ENCODE peak calls at places on chromosomes 3 and 15, in five cellular contexts. Y, X, K, H and J are unnamed samples.

GRCh38 chr3:4814302-4814903 is 164.8 kb upstream of the BHLHE40 start:
- DNase-seq in Y (no peak), X (no peak), K (no peak), H (no peak), J (peak; percentile 16)

GRCh38 chr15:76861815-76862397 is 43.2 kb downstream of the SCAPER start:
- DNase-seq in X (no peak), Y (no peak), H (no peak), K (no peak), J (no peak)

GRCh38 chr3:98763076-98763475 is at the start of gene ST3GAL6:
- DNase-seq in H (no peak), Y (no peak), K (no peak), X (no peak), J (no peak)

GRCh38 chr3:94246136-94246535 is 183.3 kb downstream of the NSUN3 start:
- DNase-seq in X (no peak), H (no peak), K (no peak), Y (no peak), J (no peak)

GRCh38 chr15:68921926-68922325 is 8.4 kb upstream of the SPESP1 start:
- DNase-seq in H (no peak), X (no peak), Y (no peak), K (no peak), J (no peak)

GRCh38 chr15:44537728-44538240 is 837 bp downstream of the EIF3J start:
- DNase-seq in K (no peak), Y (no peak), X (no peak), H (no peak), J (no peak)

GRCh38 chr3:43867673-43868072 is 176.9 kb downstream of the ABHD5 start:
- DNase-seq in K (no peak), X (no peak), H (no peak), Y (no peak), J (no peak)

GRCh38 chr3:163582967-163583366 is 1495.3 kb downstream of the SI start:
- DNase-seq in Y (no peak), H (no peak), X (no peak), K (no peak), J (no peak)

GRCh38 chr3:49177073-49177472 is 5.7 kb downstream of the KLHDC8B start:
- DNase-seq in X (no peak), H (no peak), Y (no peak), K (no peak), J (no peak)
- H3K4me1 ChIP-seq in X (peaks cover 25% of the 10 kb centered on the region), H (peaks cover 9% of the 10 kb centered on the region), Y (peaks cover 8% of the 10 kb centered on the region), K (no peaks in the 10 kb centered on the region), J (peaks cover 42% of the 10 kb centered on the region)

DNA sequence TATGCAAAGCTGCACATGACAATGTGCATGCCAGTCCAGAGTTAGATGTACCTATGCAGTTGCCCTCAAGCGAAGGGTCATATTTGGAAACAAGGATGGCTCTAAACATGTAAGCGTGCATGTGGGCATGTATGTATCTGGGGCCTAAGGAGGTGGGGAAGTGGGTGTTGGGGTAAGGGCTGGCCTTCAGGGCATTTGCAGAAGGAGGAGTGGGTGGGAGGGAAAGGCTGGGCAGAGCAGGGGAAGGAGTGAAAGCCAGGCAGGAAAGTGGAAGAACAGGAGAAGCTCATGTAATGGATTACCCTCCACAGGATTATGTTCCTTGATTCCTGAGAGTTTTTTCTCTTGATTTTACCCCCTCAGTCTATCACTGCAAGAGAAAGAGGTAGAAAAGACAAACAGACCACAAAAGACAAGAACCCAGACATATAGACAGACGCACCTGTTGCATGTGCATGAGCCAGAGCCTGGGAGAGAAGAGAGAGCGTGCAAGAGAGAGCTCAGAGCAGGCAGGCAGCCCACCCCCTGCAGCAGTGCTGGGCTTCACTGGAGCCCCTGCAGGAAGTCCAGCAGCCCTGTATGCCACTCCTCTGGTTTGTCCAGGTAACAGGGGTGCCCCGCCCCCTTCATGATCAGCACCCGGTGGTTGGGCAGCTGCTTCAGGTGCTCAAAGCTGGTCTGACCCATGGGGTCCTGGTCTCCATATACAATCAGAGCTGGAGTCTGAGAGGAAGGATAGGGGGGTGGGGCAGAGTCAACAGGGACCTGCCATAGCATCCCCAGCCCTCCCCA is 1.8 kb upstream of the PCBP4 start:
- DNase-seq in K (no peak), H (no peak), X (no peak), Y (no peak), J (no peak)
- H3K4me1 ChIP-seq in K (no peaks in the 10 kb centered on the region), H (peaks cover 26% of the 10 kb centered on the region), X (peaks cover 44% of the 10 kb centered on the region), Y (peaks cover 16% of the 10 kb centered on the region), J (peaks cover 20% of the 10 kb centered on the region)

DNA sequence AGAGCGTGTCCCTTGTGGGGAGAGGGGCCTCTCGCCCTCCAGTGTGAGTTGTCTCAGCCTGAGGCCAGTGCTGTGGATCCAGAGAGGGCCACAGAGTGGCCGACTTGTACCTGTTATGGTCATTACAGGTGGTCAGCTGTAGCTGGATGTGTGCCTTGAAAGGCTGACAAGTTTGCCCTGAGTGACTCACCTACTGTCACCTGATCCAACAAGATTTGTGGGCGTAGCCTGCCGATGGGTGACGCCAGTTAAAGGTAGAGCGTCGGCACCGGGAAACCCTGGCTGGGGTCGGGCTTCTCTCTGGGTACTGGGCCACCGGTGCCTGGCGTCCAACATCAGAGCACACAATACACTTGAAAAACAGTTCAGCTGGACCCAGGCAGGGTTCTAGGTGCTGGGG is 2.8 kb upstream of the ISG20 start:
- DNase-seq in H (peak; percentile 69), K (peak; percentile 56), Y (peak; percentile 73), X (no peak), J (no peak)
- H3K4me1 ChIP-seq in H (peaks cover 38% of the 10 kb centered on the region), K (peaks cover 5% of the 10 kb centered on the region), Y (no peaks in the 10 kb centered on the region), X (peaks cover 14% of the 10 kb centered on the region), J (no peaks in the 10 kb centered on the region)

GRCh38 chr3:12591997-12592715 is 35.3 kb downstream of the MKRN2 start:
- DNase-seq in X (no peak), H (no peak), Y (no peak), K (no peak), J (no peak)
- H3K4me1 ChIP-seq in X (no peaks in the 10 kb centered on the region), H (no peaks in the 10 kb centered on the region), Y (no peaks in the 10 kb centered on the region), K (no peaks in the 10 kb centered on the region), J (peaks cover 9% of the 10 kb centered on the region)

GRCh38 chr3:195102609-195103467 is 168.1 kb downstream of the XXYLT1 start:
- DNase-seq in H (peak; percentile 61), X (no peak), Y (no peak), K (peak; percentile 71), J (peak; percentile 97)
- H3K4me1 ChIP-seq in H (peaks cover 10% of the 10 kb centered on the region), X (peaks cover 1% of the 10 kb centered on the region), Y (no peaks in the 10 kb centered on the region), K (peaks cover 5% of the 10 kb centered on the region), J (peaks cover 6% of the 10 kb centered on the region)

DNA sequence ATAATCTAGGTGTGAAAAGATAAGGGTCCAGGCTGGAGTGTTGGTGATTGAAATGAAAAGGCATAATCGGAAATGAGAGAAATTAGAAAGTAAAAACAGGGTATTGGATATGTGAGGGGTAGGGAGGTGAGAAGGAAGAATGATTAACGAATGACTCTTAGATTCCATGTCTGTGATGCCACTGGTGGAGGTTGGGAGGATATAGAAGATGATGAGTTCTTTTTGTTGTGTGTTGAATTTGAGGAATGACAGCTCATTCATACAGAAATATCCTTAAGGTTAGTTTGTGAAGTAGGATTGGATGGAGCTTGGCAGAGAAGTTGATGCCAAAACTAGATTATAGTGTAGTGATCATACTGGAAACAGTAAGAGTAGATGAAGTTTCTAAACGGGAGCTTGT is 72.2 kb upstream of the CCNL1 start:
- DNase-seq in H (no peak), X (no peak), Y (no peak), K (no peak), J (no peak)
- H3K4me1 ChIP-seq in H (no peaks in the 10 kb centered on the region), X (no peaks in the 10 kb centered on the region), Y (no peaks in the 10 kb centered on the region), K (no peaks in the 10 kb centered on the region), J (no peaks in the 10 kb centered on the region)

DNA sequence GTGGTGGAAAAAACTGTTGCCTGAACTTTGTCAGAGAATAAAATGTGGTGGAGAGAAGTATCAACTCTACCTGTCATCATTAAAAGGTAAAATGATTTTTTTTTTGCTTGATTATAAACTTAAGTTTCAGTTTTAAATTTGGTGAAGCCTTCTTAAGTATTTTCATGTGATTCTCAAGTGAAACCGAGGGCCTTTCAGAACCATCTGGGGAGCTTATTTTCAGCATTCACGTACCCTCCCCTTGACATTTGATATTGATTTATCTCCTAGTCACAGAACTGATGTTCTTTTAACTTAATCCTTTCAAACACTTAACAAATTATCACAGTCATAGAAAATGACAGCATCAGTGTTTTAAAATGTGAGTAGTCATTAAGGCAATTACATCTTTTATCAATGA is 38.5 kb downstream of the HPS3 start:
- DNase-seq in K (no peak), Y (no peak), X (no peak), H (no peak), J (no peak)
- H3K4me1 ChIP-seq in K (no peaks in the 10 kb centered on the region), Y (no peaks in the 10 kb centered on the region), X (no peaks in the 10 kb centered on the region), H (no peaks in the 10 kb centered on the region), J (no peaks in the 10 kb centered on the region)

DNA sequence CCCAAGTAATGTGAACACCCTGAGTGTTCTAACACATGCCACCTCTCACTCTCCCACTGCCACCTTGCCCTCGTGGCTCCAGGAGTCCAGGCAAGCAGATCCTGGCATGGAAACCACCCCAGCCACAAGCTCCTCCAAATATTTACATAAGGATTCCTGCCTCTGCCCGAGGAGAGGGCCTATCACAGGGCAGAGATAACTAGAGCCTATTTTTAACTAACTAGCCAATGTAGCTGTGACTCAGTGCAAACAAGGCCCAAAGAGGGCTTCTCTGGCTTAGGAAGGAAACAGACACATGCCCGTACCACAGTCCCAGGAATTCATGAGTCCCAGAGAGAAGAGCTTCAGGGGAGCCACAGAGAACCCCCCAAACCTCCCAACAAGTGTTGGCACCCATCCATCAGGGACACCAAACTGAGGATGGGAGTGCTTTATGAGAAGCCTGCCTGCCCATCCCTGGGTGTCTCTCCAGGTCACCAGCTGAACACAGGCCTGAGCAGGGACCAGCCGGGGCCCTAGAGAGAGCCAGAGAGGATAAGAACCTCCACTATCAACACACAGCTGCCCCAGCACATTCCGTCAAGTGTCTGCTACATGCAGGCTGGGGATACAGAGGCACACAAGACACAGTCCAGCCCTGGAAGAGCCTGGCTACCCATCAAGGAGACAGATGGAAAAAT is 9.2 kb downstream of the FYCO1 start:
- DNase-seq in H (no peak), Y (peak; percentile 60), K (peak; percentile 67), X (no peak), J (peak; percentile 73)
- H3K4me1 ChIP-seq in H (no peaks in the 10 kb centered on the region), Y (peaks cover 16% of the 10 kb centered on the region), K (peaks cover 19% of the 10 kb centered on the region), X (peaks cover 3% of the 10 kb centered on the region), J (peaks cover 100% of the 10 kb centered on the region)

DNA sequence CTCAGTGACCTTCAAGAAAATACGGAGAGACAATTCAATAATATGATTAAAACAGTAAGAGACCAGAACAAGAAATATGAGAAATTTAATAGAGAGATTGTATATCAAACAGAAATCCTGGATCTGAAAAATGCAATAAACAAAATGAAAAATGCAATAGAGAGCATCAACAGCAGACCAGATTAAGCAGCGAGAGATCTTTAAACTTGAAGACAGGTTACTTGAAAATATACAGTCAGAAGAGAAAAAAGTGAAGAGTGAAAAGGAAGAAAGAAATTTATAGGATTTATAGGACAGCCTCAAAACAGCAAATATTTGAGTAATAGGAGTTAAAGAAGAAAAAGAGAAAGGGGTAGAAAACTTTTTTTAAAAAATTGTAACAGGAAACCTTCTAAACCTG is 813.9 kb upstream of the GRM7 start:
- DNase-seq in Y (no peak), X (no peak), K (no peak), H (no peak), J (no peak)
- H3K4me1 ChIP-seq in Y (no peaks in the 10 kb centered on the region), X (no peaks in the 10 kb centered on the region), K (no peaks in the 10 kb centered on the region), H (no peaks in the 10 kb centered on the region), J (no peaks in the 10 kb centered on the region)